ENCODE peak calls at places on chromosomes 16 and 17, in seven cellular contexts. R, C, G, N, U, B and Q are unnamed samples.

GRCh38 chr16:10883004-10883403 is 6.0 kb downstream of the CIITA start:
- DNase-seq in R (no peak), C (no peak), G (no peak), N (no peak), U (no peak), B (no peak), Q (no peak)

GRCh38 chr17:2636169-2636930 is 42.9 kb downstream of the PAFAH1B1 start:
- DNase-seq in R (no peak), C (no peak), G (no peak), N (no peak), U (no peak), B (no peak), Q (no peak)

GRCh38 chr16:56425439-56425832 is at the start of gene AMFR:
- DNase-seq in R (peak; percentile 97), C (peak; percentile 69), G (peak; percentile 79), N (peak; percentile 73), U (peak; percentile 71), B (peak; percentile 77), Q (peak; percentile 22)

GRCh38 chr16:47834485-47835024 is 321.2 kb downstream of the ABCC12 start:
- DNase-seq in R (no peak), C (no peak), G (no peak), N (no peak), U (no peak), B (no peak), Q (no peak)

GRCh38 chr17:68821860-68822693 is 133.1 kb downstream of the ABCA8 start:
- DNase-seq in R (no peak), C (no peak), G (no peak), N (peak; percentile 93), U (peak; percentile 15), B (no peak), Q (peak; percentile 64)

GRCh38 chr16:27067138-27067537 is 411 bp downstream of the C16orf82 start:
- DNase-seq in R (no peak), C (no peak), G (peak; percentile 47), N (peak; percentile 13), U (no peak), B (no peak), Q (no peak)

GRCh38 chr17:72206376-72206775 is 85.6 kb downstream of the SOX9 start:
- DNase-seq in R (no peak), C (no peak), G (no peak), N (no peak), U (no peak), B (no peak), Q (no peak)

GRCh38 chr16:57089406-57089805 is 3.0 kb upstream of the CPNE2 start:
- DNase-seq in R (no peak), C (no peak), G (no peak), N (no peak), U (no peak), B (no peak), Q (no peak)

GRCh38 chr17:51356084-51356410 is 95.7 kb downstream of the UTP18 start:
- DNase-seq in R (no peak), C (no peak), G (no peak), N (no peak), U (no peak), B (no peak), Q (no peak)

GRCh38 chr17:35046740-35047283 is 16.7 kb downstream of the RFFL start:
- DNase-seq in R (peak; percentile 72), C (peak; percentile 73), G (no peak), N (peak; percentile 56), U (no peak), B (no peak), Q (peak; percentile 8)

GRCh38 chr17:5014357-5014756 is 16.6 kb downstream of the KIF1C start:
- DNase-seq in R (no peak), C (no peak), G (no peak), N (no peak), U (no peak), B (no peak), Q (no peak)

GRCh38 chr17:49596613-49597244 is 21.1 kb downstream of the NXPH3 start:
- DNase-seq in R (no peak), C (peak; percentile 17), G (no peak), N (no peak), U (no peak), B (no peak), Q (no peak)

GRCh38 chr16:67857547-67858233 is 10.2 kb upstream of the CENPT start:
- DNase-seq in R (no peak), C (peak; percentile 18), G (peak; percentile 65), N (no peak), U (no peak), B (peak; percentile 84), Q (peak; percentile 99)

GRCh38 chr17:65027305-65027704 is 29.2 kb downstream of the GNA13 start:
- DNase-seq in R (peak; percentile 52), C (no peak), G (no peak), N (peak; percentile 69), U (peak; percentile 20), B (no peak), Q (no peak)

GRCh38 chr16:67025151-67025550 is 3.8 kb upstream of the CBFB start:
- DNase-seq in R (no peak), C (no peak), G (no peak), N (no peak), U (no peak), B (no peak), Q (no peak)

GRCh38 chr17:27376637-27377547 is 79.4 kb upstream of the KSR1 start:
- DNase-seq in R (no peak), C (no peak), G (no peak), N (no peak), U (no peak), B (no peak), Q (peak; percentile 27)

GRCh38 chr17:32529604-32530003 is 42.8 kb downstream of the CDK5R1 start:
- DNase-seq in R (no peak), C (no peak), G (no peak), N (no peak), U (no peak), B (no peak), Q (no peak)

GRCh38 chr16:68778551-68779231 is 41.6 kb downstream of the CDH1 start:
- DNase-seq in R (no peak), C (no peak), G (no peak), N (no peak), U (no peak), B (no peak), Q (no peak)

GRCh38 chr17:59786536-59787319 is 79.3 kb downstream of the VMP1 start:
- DNase-seq in R (peak; percentile 69), C (peak; percentile 87), G (no peak), N (peak; percentile 96), U (peak; percentile 46), B (peak; percentile 49), Q (peak; percentile 100)

GRCh38 chr17:12256380-12256995 is 235.8 kb downstream of the MAP2K4 start:
- DNase-seq in R (peak; percentile 57), C (peak; percentile 52), G (no peak), N (peak; percentile 64), U (peak; percentile 16), B (peak; percentile 28), Q (peak; percentile 9)

GRCh38 chr17:44269118-44269794 is 1.3 kb upstream of the SLC4A1 start:
- DNase-seq in R (no peak), C (no peak), G (no peak), N (no peak), U (no peak), B (no peak), Q (no peak)

GRCh38 chr16:12749076-12749475 is 54.6 kb downstream of the CPPED1 start:
- DNase-seq in R (no peak), C (no peak), G (no peak), N (no peak), U (no peak), B (no peak), Q (no peak)

GRCh38 chr17:48012151-48012520 is 25.5 kb downstream of the COPZ2 start:
- DNase-seq in R (peak; percentile 88), C (no peak), G (peak; percentile 64), N (peak; percentile 88), U (peak; percentile 66), B (peak; percentile 49), Q (no peak)

GRCh38 chr17:51164911-51165679 is 1.1 kb upstream of the NME2 start:
- DNase-seq in R (no peak), C (no peak), G (no peak), N (peak; percentile 19), U (no peak), B (no peak), Q (no peak)

GRCh38 chr17:65071861-65072260 is 15.3 kb upstream of the GNA13 start:
- DNase-seq in R (no peak), C (no peak), G (no peak), N (no peak), U (no peak), B (no peak), Q (no peak)

GRCh38 chr17:5555254-5555653 is 29.1 kb downstream of the NLRP1 start:
- DNase-seq in R (no peak), C (peak; percentile 9), G (no peak), N (no peak), U (no peak), B (no peak), Q (peak; percentile 19)

GRCh38 chr17:17685775-17686291 is 4.6 kb downstream of the RAI1 start:
- DNase-seq in R (no peak), C (no peak), G (no peak), N (peak; percentile 33), U (no peak), B (peak; percentile 62), Q (no peak)

GRCh38 chr17:58595194-58595792 is 80.9 kb upstream of the MTMR4 start:
- DNase-seq in R (no peak), C (no peak), G (no peak), N (no peak), U (no peak), B (no peak), Q (no peak)